ENCODE peak calls at places on chromosomes 3 and 15, in four cellular contexts. Q, X, H and A are unnamed samples.

GRCh38 chr3:115766587-115767492 is 143.5 kb downstream of the GAP43 start:
- DNase-seq in Q (no peak), X (no peak), H (no peak), A (no peak)

GRCh38 chr3:69305011-69305410 is 80.9 kb downstream of the FRMD4B start:
- DNase-seq in Q (no peak), X (no peak), H (no peak), A (no peak)

GRCh38 chr15:66564136-66565041 is 1.4 kb downstream of the LCTL start:
- DNase-seq in Q (peak; percentile 20), X (no peak), H (no peak), A (no peak)

GRCh38 chr3:188721312-188721711 is 450.5 kb upstream of the TPRG1 start:
- DNase-seq in Q (no peak), X (no peak), H (no peak), A (no peak)

GRCh38 chr3:118128886-118129285 is 905.8 kb downstream of the IGSF11 start:
- DNase-seq in Q (no peak), X (peak; percentile 72), H (no peak), A (no peak)

GRCh38 chr15:31399544-31400171 is 73.0 kb downstream of the KLF13 start:
- DNase-seq in Q (no peak), X (no peak), H (peak; percentile 42), A (no peak)

GRCh38 chr3:132279030-132279429 is 38.2 kb upstream of the ACP3 start:
- DNase-seq in Q (no peak), X (no peak), H (no peak), A (no peak)

GRCh38 chr3:40355410-40355809 is 31.6 kb upstream of the ENTPD3 start:
- DNase-seq in Q (no peak), X (no peak), H (no peak), A (no peak)

GRCh38 chr3:129605593-129606521 is 619 bp downstream of the PLXND1 start:
- DNase-seq in Q (peak; percentile 60), X (peak; percentile 55), H (no peak), A (peak; percentile 62)

GRCh38 chr3:188185717-188186236 is 31.8 kb downstream of the LPP start:
- DNase-seq in Q (no peak), X (no peak), H (peak; percentile 58), A (no peak)

GRCh38 chr3:50237133-50237651 is 1.2 kb downstream of the GNAI2 start:
- DNase-seq in Q (no peak), X (no peak), H (no peak), A (peak; percentile 35)

GRCh38 chr15:37793851-37794250 is 140.6 kb upstream of the TMCO5A start:
- DNase-seq in Q (no peak), X (no peak), H (no peak), A (peak; percentile 53)

GRCh38 chr3:126512026-126512425 is 5.5 kb downstream of the UROC1 start:
- DNase-seq in Q (peak; percentile 31), X (no peak), H (no peak), A (no peak)